ENCODE peak calls at places on chromosomes 2 and 18, in four cellular contexts. One of them, this sample, is unnamed.

GRCh38 chr2:190359896-190360376 is 16.5 kb downstream of the INPP1 start:
- DNase-seq in transverse colon: peak; percentile 55
- DNase-seq in A549: no peak
- DNase-seq in IMR-90: peak; percentile 76
- DNase-seq in this sample: peak; percentile 62

GRCh38 chr2:235658371-235659174 is 164.7 kb downstream of the AGAP1 start:
- DNase-seq in transverse colon: no peak
- DNase-seq in A549: no peak
- DNase-seq in IMR-90: no peak
- DNase-seq in this sample: no peak

GRCh38 chr2:219559156-219559915 is 12.0 kb downstream of the OBSL1 start:
- DNase-seq in transverse colon: no peak
- DNase-seq in A549: no peak
- DNase-seq in IMR-90: no peak
- DNase-seq in this sample: no peak

GRCh38 chr2:29323301-29323700 is 208.1 kb downstream of the CLIP4 start:
- DNase-seq in transverse colon: no peak
- DNase-seq in A549: no peak
- DNase-seq in IMR-90: no peak
- DNase-seq in this sample: no peak

GRCh38 chr2:109513749-109514588 is 99.8 kb downstream of the SEPTIN10 start:
- DNase-seq in transverse colon: peak; percentile 26
- DNase-seq in A549: peak; percentile 24
- DNase-seq in IMR-90: peak; percentile 95
- DNase-seq in this sample: no peak

GRCh38 chr2:166539340-166540162 is 45.5 kb upstream of the SCN7A start:
- DNase-seq in transverse colon: no peak
- DNase-seq in A549: peak; percentile 62
- DNase-seq in IMR-90: peak; percentile 84
- DNase-seq in this sample: peak; percentile 45

GRCh38 chr2:97707428-97708380 is 5.7 kb upstream of the ZAP70 start:
- DNase-seq in transverse colon: peak; percentile 62
- DNase-seq in A549: no peak
- DNase-seq in IMR-90: no peak
- DNase-seq in this sample: no peak

GRCh38 chr2:3108710-3109702 is 268.6 kb downstream of the EIPR1 start:
- DNase-seq in transverse colon: no peak
- DNase-seq in A549: no peak
- DNase-seq in IMR-90: no peak
- DNase-seq in this sample: no peak

GRCh38 chr18:24333116-24333515 is 64.5 kb downstream of the OSBPL1A start:
- DNase-seq in transverse colon: no peak
- DNase-seq in A549: no peak
- DNase-seq in IMR-90: no peak
- DNase-seq in this sample: no peak

GRCh38 chr18:46411191-46411590 is 245.8 kb downstream of the LOXHD1 start:
- DNase-seq in transverse colon: no peak
- DNase-seq in A549: no peak
- DNase-seq in IMR-90: no peak
- DNase-seq in this sample: no peak

GRCh38 chr2:31945572-31945935 is 65.3 kb downstream of the MEMO1 start:
- DNase-seq in transverse colon: no peak
- DNase-seq in A549: no peak
- DNase-seq in IMR-90: peak; percentile 5
- DNase-seq in this sample: no peak

GRCh38 chr2:98543214-98543613 is 65.1 kb downstream of the COA5 start:
- DNase-seq in transverse colon: no peak
- DNase-seq in A549: no peak
- DNase-seq in IMR-90: no peak
- DNase-seq in this sample: no peak

GRCh38 chr18:49020621-49021021 is 69.9 kb upstream of the SMAD7 start:
- DNase-seq in transverse colon: peak; percentile 7
- DNase-seq in A549: no peak
- DNase-seq in IMR-90: peak; percentile 17
- DNase-seq in this sample: no peak

GRCh38 chr2:189763908-189764661 is 1.5 kb upstream of the OSGEPL1 start:
- DNase-seq in transverse colon: no peak
- DNase-seq in A549: peak; percentile 10
- DNase-seq in IMR-90: peak; percentile 46
- DNase-seq in this sample: no peak

GRCh38 chr2:227439214-227439613 is 32.7 kb upstream of the AGFG1 start:
- DNase-seq in transverse colon: no peak
- DNase-seq in A549: no peak
- DNase-seq in IMR-90: no peak
- DNase-seq in this sample: no peak

GRCh38 chr18:58505181-58505580 is 123.7 kb downstream of the ALPK2 start:
- DNase-seq in transverse colon: no peak
- DNase-seq in A549: no peak
- DNase-seq in IMR-90: no peak
- DNase-seq in this sample: no peak

GRCh38 chr2:37389984-37390765 is 45.7 kb downstream of the QPCT start:
- DNase-seq in transverse colon: peak; percentile 28
- DNase-seq in A549: peak; percentile 79
- DNase-seq in IMR-90: peak; percentile 96
- DNase-seq in this sample: peak; percentile 52

GRCh38 chr2:104521247-104521646 is 332.7 kb upstream of the POU3F3 start:
- DNase-seq in transverse colon: no peak
- DNase-seq in A549: no peak
- DNase-seq in IMR-90: no peak
- DNase-seq in this sample: no peak

GRCh38 chr18:58668897-58669296 is 2.4 kb upstream of the MALT1 start:
- DNase-seq in transverse colon: no peak
- DNase-seq in A549: no peak
- DNase-seq in IMR-90: peak; percentile 80
- DNase-seq in this sample: no peak

GRCh38 chr2:141068053-141068682 is 1062.6 kb downstream of the LRP1B start:
- DNase-seq in transverse colon: no peak
- DNase-seq in A549: no peak
- DNase-seq in IMR-90: no peak
- DNase-seq in this sample: no peak

GRCh38 chr2:180787330-180787729 is 193.1 kb upstream of the UBE2E3 start:
- DNase-seq in transverse colon: no peak
- DNase-seq in A549: no peak
- DNase-seq in IMR-90: no peak
- DNase-seq in this sample: no peak

GRCh38 chr2:122233372-122233771 is 477.9 kb downstream of the TSN start:
- DNase-seq in transverse colon: no peak
- DNase-seq in A549: no peak
- DNase-seq in IMR-90: no peak
- DNase-seq in this sample: no peak

GRCh38 chr2:20074901-20075300 is 23.5 kb upstream of the LAPTM4A start:
- DNase-seq in transverse colon: no peak
- DNase-seq in A549: no peak
- DNase-seq in IMR-90: no peak
- DNase-seq in this sample: no peak

GRCh38 chr2:20074001-20074648 is 22.7 kb upstream of the LAPTM4A start:
- DNase-seq in transverse colon: no peak
- DNase-seq in A549: no peak
- DNase-seq in IMR-90: no peak
- DNase-seq in this sample: no peak

GRCh38 chr2:20073462-20073861 is 22.0 kb upstream of the LAPTM4A start:
- DNase-seq in transverse colon: no peak
- DNase-seq in A549: no peak
- DNase-seq in IMR-90: peak; percentile 26
- DNase-seq in this sample: no peak

GRCh38 chr2:20071397-20072383 is 20.3 kb upstream of the LAPTM4A start:
- DNase-seq in transverse colon: no peak
- DNase-seq in A549: peak; percentile 84
- DNase-seq in IMR-90: peak; percentile 98
- DNase-seq in this sample: no peak

GRCh38 chr2:20072436-20073158 is 21.2 kb upstream of the LAPTM4A start:
- DNase-seq in transverse colon: no peak
- DNase-seq in A549: no peak
- DNase-seq in IMR-90: no peak
- DNase-seq in this sample: no peak
- H3K4me3 ChIP-seq in transverse colon: no peak overlapping the region
- H3K4me3 ChIP-seq in A549: no peak overlapping the region
- H3K4me3 ChIP-seq in IMR-90: no peak overlapping the region
- H3K4me3 ChIP-seq in this sample: no peak overlapping the region

GRCh38 chr2:237221443-237221842 is 135.8 kb downstream of the COPS8 start:
- DNase-seq in transverse colon: no peak
- DNase-seq in A549: no peak
- DNase-seq in IMR-90: no peak
- DNase-seq in this sample: no peak
- H3K27ac ChIP-seq in transverse colon: no peak overlapping the region
- H3K27ac ChIP-seq in A549: no peak overlapping the region
- H3K27ac ChIP-seq in IMR-90: peak overlapping the region; percentile 99
- H3K27ac ChIP-seq in this sample: no peak overlapping the region

GRCh38 chr2:160652236-160652635 is 158.6 kb upstream of the RBMS1 start:
- DNase-seq in transverse colon: peak; percentile 56
- DNase-seq in A549: no peak
- DNase-seq in IMR-90: no peak
- DNase-seq in this sample: peak; percentile 54
- H3K4me1 ChIP-seq in transverse colon: no peaks in the 10 kb centered on the region
- H3K4me1 ChIP-seq in A549: peaks cover 14% of the 10 kb centered on the region
- H3K4me1 ChIP-seq in IMR-90: peaks cover 1% of the 10 kb centered on the region
- H3K4me1 ChIP-seq in this sample: peaks cover 22% of the 10 kb centered on the region

DNA sequence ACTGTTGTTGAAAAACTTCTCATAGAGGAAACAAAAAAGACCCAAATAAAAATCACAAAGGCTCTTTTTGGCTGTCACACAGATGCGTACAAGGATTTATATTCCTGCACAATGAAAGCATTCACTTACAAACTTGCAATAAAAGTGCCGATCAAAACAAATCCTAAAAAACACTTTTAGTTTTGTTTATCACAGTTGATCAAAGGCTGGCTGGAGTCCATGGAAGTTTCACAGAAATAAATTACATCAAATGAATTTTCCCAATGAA is 20.2 kb downstream of the FBXO15 start:
- DNase-seq in transverse colon: no peak
- DNase-seq in A549: no peak
- DNase-seq in IMR-90: no peak
- DNase-seq in this sample: no peak
- H3K4me3 ChIP-seq in transverse colon: no peak overlapping the region
- H3K4me3 ChIP-seq in A549: no peak overlapping the region
- H3K4me3 ChIP-seq in IMR-90: no peak overlapping the region
- H3K4me3 ChIP-seq in this sample: no peak overlapping the region

This sample was measured in naive thymus-derived CD4-positive, alpha-beta T cell.